ENCODE peak calls at places on chromosomes 11 and 22, in six cellular contexts. One of them, this sample, is unnamed.

GRCh38 chr11:61148016-61148640 is 13.1 kb downstream of the VPS37C start:
- DNase-seq in neural crest cell: no peak
- DNase-seq in cardiac muscle cell: no peak
- DNase-seq in sigmoid colon: peak
- DNase-seq in AG09319: no peak
- DNase-seq in GM12865: no peak
- DNase-seq in this sample: no peak

GRCh38 chr11:119363874-119364590 is 17.5 kb downstream of the USP2 start:
- DNase-seq in neural crest cell: peak
- DNase-seq in cardiac muscle cell: peak
- DNase-seq in sigmoid colon: peak
- DNase-seq in AG09319: no peak
- DNase-seq in GM12865: peak
- DNase-seq in this sample: no peak

GRCh38 chr11:72012897-72013721 is 14.4 kb downstream of the IL18BP start:
- DNase-seq in neural crest cell: no peak
- DNase-seq in cardiac muscle cell: no peak
- DNase-seq in sigmoid colon: peak
- DNase-seq in AG09319: peak
- DNase-seq in GM12865: no peak
- DNase-seq in this sample: peak

GRCh38 chr11:2222479-2222878 is 47.9 kb downstream of the ASCL2 start:
- DNase-seq in neural crest cell: no peak
- DNase-seq in cardiac muscle cell: no peak
- DNase-seq in sigmoid colon: peak
- DNase-seq in AG09319: no peak
- DNase-seq in GM12865: no peak
- DNase-seq in this sample: no peak

GRCh38 chr11:106421673-106422292 is 344.3 kb downstream of the AASDHPPT start:
- DNase-seq in neural crest cell: no peak
- DNase-seq in cardiac muscle cell: no peak
- DNase-seq in sigmoid colon: no peak
- DNase-seq in AG09319: no peak
- DNase-seq in GM12865: no peak
- DNase-seq in this sample: no peak

GRCh38 chr11:60118333-60118732 is 29.9 kb downstream of the MS4A2 start:
- DNase-seq in neural crest cell: no peak
- DNase-seq in cardiac muscle cell: no peak
- DNase-seq in sigmoid colon: no peak
- DNase-seq in AG09319: no peak
- DNase-seq in GM12865: peak
- DNase-seq in this sample: no peak

GRCh38 chr11:66068154-66068821 is 1.8 kb upstream of the PACS1 start:
- DNase-seq in neural crest cell: peak
- DNase-seq in cardiac muscle cell: peak
- DNase-seq in sigmoid colon: peak
- DNase-seq in AG09319: peak
- DNase-seq in GM12865: peak
- DNase-seq in this sample: no peak

GRCh38 chr22:28299760-28300159 is 379.9 kb downstream of the TTC28 start:
- DNase-seq in neural crest cell: no peak
- DNase-seq in cardiac muscle cell: peak
- DNase-seq in sigmoid colon: no peak
- DNase-seq in AG09319: no peak
- DNase-seq in GM12865: no peak
- DNase-seq in this sample: peak

GRCh38 chr22:41526802-41527799 is 17.2 kb downstream of the POLR3H start:
- DNase-seq in neural crest cell: peak
- DNase-seq in cardiac muscle cell: peak
- DNase-seq in sigmoid colon: peak
- DNase-seq in AG09319: no peak
- DNase-seq in GM12865: peak
- DNase-seq in this sample: no peak

GRCh38 chr11:105942951-105943350 is 79.1 kb downstream of the MSANTD4 start:
- DNase-seq in neural crest cell: no peak
- DNase-seq in cardiac muscle cell: no peak
- DNase-seq in sigmoid colon: no peak
- DNase-seq in AG09319: no peak
- DNase-seq in GM12865: no peak
- DNase-seq in this sample: no peak

GRCh38 chr22:38461057-38461413 is 6.0 kb upstream of the KCNJ4 start:
- DNase-seq in neural crest cell: no peak
- DNase-seq in cardiac muscle cell: no peak
- DNase-seq in sigmoid colon: no peak
- DNase-seq in AG09319: no peak
- DNase-seq in GM12865: no peak
- DNase-seq in this sample: no peak

GRCh38 chr22:47549741-47550340 is 787.4 kb downstream of the TBC1D22A start:
- DNase-seq in neural crest cell: no peak
- DNase-seq in cardiac muscle cell: no peak
- DNase-seq in sigmoid colon: no peak
- DNase-seq in AG09319: no peak
- DNase-seq in GM12865: no peak
- DNase-seq in this sample: no peak

GRCh38 chr22:48187272-48187855 is 1424.9 kb downstream of the TBC1D22A start:
- DNase-seq in neural crest cell: no peak
- DNase-seq in cardiac muscle cell: peak
- DNase-seq in sigmoid colon: no peak
- DNase-seq in AG09319: no peak
- DNase-seq in GM12865: no peak
- DNase-seq in this sample: no peak

GRCh38 chr22:24187731-24188644 is 6.7 kb downstream of the SUSD2 start:
- DNase-seq in neural crest cell: no peak
- DNase-seq in cardiac muscle cell: no peak
- DNase-seq in sigmoid colon: peak
- DNase-seq in AG09319: no peak
- DNase-seq in GM12865: peak
- DNase-seq in this sample: no peak

GRCh38 chr11:105553015-105553414 is 56.9 kb upstream of the GRIA4 start:
- DNase-seq in neural crest cell: no peak
- DNase-seq in cardiac muscle cell: no peak
- DNase-seq in sigmoid colon: no peak
- DNase-seq in AG09319: no peak
- DNase-seq in GM12865: no peak
- DNase-seq in this sample: no peak

GRCh38 chr11:85809191-85809590 is 1.8 kb downstream of the SYTL2 start:
- DNase-seq in neural crest cell: no peak
- DNase-seq in cardiac muscle cell: no peak
- DNase-seq in sigmoid colon: no peak
- DNase-seq in AG09319: no peak
- DNase-seq in GM12865: no peak
- DNase-seq in this sample: no peak

GRCh38 chr22:21051836-21052400 is 6.2 kb downstream of the LRRC74B start:
- DNase-seq in neural crest cell: no peak
- DNase-seq in cardiac muscle cell: no peak
- DNase-seq in sigmoid colon: no peak
- DNase-seq in AG09319: no peak
- DNase-seq in GM12865: peak
- DNase-seq in this sample: no peak

GRCh38 chr11:12192796-12193514 is 82.6 kb downstream of the MICAL2 start:
- DNase-seq in neural crest cell: no peak
- DNase-seq in cardiac muscle cell: no peak
- DNase-seq in sigmoid colon: no peak
- DNase-seq in AG09319: no peak
- DNase-seq in GM12865: no peak
- DNase-seq in this sample: no peak

GRCh38 chr11:27317751-27318150 is 45.3 kb downstream of the CCDC34 start:
- DNase-seq in neural crest cell: no peak
- DNase-seq in cardiac muscle cell: no peak
- DNase-seq in sigmoid colon: no peak
- DNase-seq in AG09319: no peak
- DNase-seq in GM12865: no peak
- DNase-seq in this sample: no peak

GRCh38 chr11:71199226-71199815 is 53.1 kb downstream of the SHANK2 start:
- DNase-seq in neural crest cell: no peak
- DNase-seq in cardiac muscle cell: no peak
- DNase-seq in sigmoid colon: no peak
- DNase-seq in AG09319: no peak
- DNase-seq in GM12865: no peak
- DNase-seq in this sample: no peak

GRCh38 chr11:36718481-36718880 is 120.4 kb upstream of the RAG2 start:
- DNase-seq in neural crest cell: no peak
- DNase-seq in cardiac muscle cell: no peak
- DNase-seq in sigmoid colon: no peak
- DNase-seq in AG09319: no peak
- DNase-seq in GM12865: no peak
- DNase-seq in this sample: no peak

GRCh38 chr11:19714387-19715363 is 2.0 kb downstream of the NAV2 start:
- DNase-seq in neural crest cell: no peak
- DNase-seq in cardiac muscle cell: peak
- DNase-seq in sigmoid colon: peak
- DNase-seq in AG09319: no peak
- DNase-seq in GM12865: no peak
- DNase-seq in this sample: no peak

GRCh38 chr22:50010676-50011446 is 1.7 kb downstream of the IL17REL start:
- DNase-seq in neural crest cell: no peak
- DNase-seq in cardiac muscle cell: no peak
- DNase-seq in sigmoid colon: peak
- DNase-seq in AG09319: no peak
- DNase-seq in GM12865: peak
- DNase-seq in this sample: no peak

GRCh38 chr11:133832096-133833081 is 12.9 kb downstream of the SPATA19 start:
- DNase-seq in neural crest cell: no peak
- DNase-seq in cardiac muscle cell: no peak
- DNase-seq in sigmoid colon: no peak
- DNase-seq in AG09319: no peak
- DNase-seq in GM12865: no peak
- DNase-seq in this sample: no peak

GRCh38 chr11:67033661-67034166 is 10.8 kb downstream of the SYT12 start:
- DNase-seq in neural crest cell: no peak
- DNase-seq in cardiac muscle cell: no peak
- DNase-seq in sigmoid colon: no peak
- DNase-seq in AG09319: peak
- DNase-seq in GM12865: peak
- DNase-seq in this sample: peak

GRCh38 chr11:96306933-96307747 is 35.9 kb downstream of the MAML2 start:
- DNase-seq in neural crest cell: peak
- DNase-seq in cardiac muscle cell: peak
- DNase-seq in sigmoid colon: peak
- DNase-seq in AG09319: peak
- DNase-seq in GM12865: no peak
- DNase-seq in this sample: peak

GRCh38 chr11:92284107-92284506 is 59.5 kb downstream of the FAT3 start:
- DNase-seq in neural crest cell: no peak
- DNase-seq in cardiac muscle cell: no peak
- DNase-seq in sigmoid colon: no peak
- DNase-seq in AG09319: no peak
- DNase-seq in GM12865: no peak
- DNase-seq in this sample: no peak
- TF ChIP-seq CTCF in neural crest cell: no peak
- TF ChIP-seq CTCF in cardiac muscle cell: no peak
- TF ChIP-seq CTCF in sigmoid colon: no peak
- TF ChIP-seq CTCF in AG09319: no peak
- TF ChIP-seq CTCF in GM12865: no peak
- TF ChIP-seq CTCF in this sample: no peak

GRCh38 chr11:8354622-8355417 is 91.1 kb upstream of the LMO1 start:
- DNase-seq in neural crest cell: no peak
- DNase-seq in cardiac muscle cell: peak
- DNase-seq in sigmoid colon: no peak
- DNase-seq in AG09319: no peak
- DNase-seq in GM12865: peak
- DNase-seq in this sample: no peak
- TF ChIP-seq CTCF in neural crest cell: no peak
- TF ChIP-seq CTCF in cardiac muscle cell: no peak
- TF ChIP-seq CTCF in sigmoid colon: no peak
- TF ChIP-seq CTCF in AG09319: no peak
- TF ChIP-seq CTCF in GM12865: no peak
- TF ChIP-seq CTCF in this sample: no peak

GRCh38 chr11:112525270-112525669 is 264.6 kb upstream of the PLET1 start:
- DNase-seq in neural crest cell: no peak
- DNase-seq in cardiac muscle cell: no peak
- DNase-seq in sigmoid colon: peak
- DNase-seq in AG09319: peak
- DNase-seq in GM12865: no peak
- DNase-seq in this sample: no peak
- TF ChIP-seq CTCF in neural crest cell: no peak
- TF ChIP-seq CTCF in cardiac muscle cell: no peak
- TF ChIP-seq CTCF in sigmoid colon: no peak
- TF ChIP-seq CTCF in AG09319: no peak
- TF ChIP-seq CTCF in GM12865: no peak
- TF ChIP-seq CTCF in this sample: no peak

GRCh38 chr22:22770881-22771280 is 116.7 kb upstream of the IGLL5 start:
- DNase-seq in neural crest cell: no peak
- DNase-seq in cardiac muscle cell: no peak
- DNase-seq in sigmoid colon: no peak
- DNase-seq in AG09319: no peak
- DNase-seq in GM12865: no peak
- DNase-seq in this sample: no peak

GRCh38 chr22:22769434-22770279 is 118.0 kb upstream of the IGLL5 start:
- DNase-seq in neural crest cell: no peak
- DNase-seq in cardiac muscle cell: no peak
- DNase-seq in sigmoid colon: no peak
- DNase-seq in AG09319: no peak
- DNase-seq in GM12865: no peak
- DNase-seq in this sample: no peak

GRCh38 chr22:22768885-22769284 is 118.7 kb upstream of the IGLL5 start:
- DNase-seq in neural crest cell: no peak
- DNase-seq in cardiac muscle cell: no peak
- DNase-seq in sigmoid colon: no peak
- DNase-seq in AG09319: no peak
- DNase-seq in GM12865: no peak
- DNase-seq in this sample: no peak

GRCh38 chr22:22770280-22770871 is 117.2 kb upstream of the IGLL5 start:
- DNase-seq in neural crest cell: peak
- DNase-seq in cardiac muscle cell: no peak
- DNase-seq in sigmoid colon: no peak
- DNase-seq in AG09319: no peak
- DNase-seq in GM12865: peak
- DNase-seq in this sample: no peak

GRCh38 chr22:22767876-22768602 is 119.6 kb upstream of the IGLL5 start:
- DNase-seq in neural crest cell: no peak
- DNase-seq in cardiac muscle cell: no peak
- DNase-seq in sigmoid colon: no peak
- DNase-seq in AG09319: no peak
- DNase-seq in GM12865: no peak
- DNase-seq in this sample: no peak
- TF ChIP-seq CTCF in neural crest cell: no peak
- TF ChIP-seq CTCF in cardiac muscle cell: peak
- TF ChIP-seq CTCF in sigmoid colon: no peak
- TF ChIP-seq CTCF in AG09319: no peak
- TF ChIP-seq CTCF in GM12865: no peak
- TF ChIP-seq CTCF in this sample: no peak

DNA sequence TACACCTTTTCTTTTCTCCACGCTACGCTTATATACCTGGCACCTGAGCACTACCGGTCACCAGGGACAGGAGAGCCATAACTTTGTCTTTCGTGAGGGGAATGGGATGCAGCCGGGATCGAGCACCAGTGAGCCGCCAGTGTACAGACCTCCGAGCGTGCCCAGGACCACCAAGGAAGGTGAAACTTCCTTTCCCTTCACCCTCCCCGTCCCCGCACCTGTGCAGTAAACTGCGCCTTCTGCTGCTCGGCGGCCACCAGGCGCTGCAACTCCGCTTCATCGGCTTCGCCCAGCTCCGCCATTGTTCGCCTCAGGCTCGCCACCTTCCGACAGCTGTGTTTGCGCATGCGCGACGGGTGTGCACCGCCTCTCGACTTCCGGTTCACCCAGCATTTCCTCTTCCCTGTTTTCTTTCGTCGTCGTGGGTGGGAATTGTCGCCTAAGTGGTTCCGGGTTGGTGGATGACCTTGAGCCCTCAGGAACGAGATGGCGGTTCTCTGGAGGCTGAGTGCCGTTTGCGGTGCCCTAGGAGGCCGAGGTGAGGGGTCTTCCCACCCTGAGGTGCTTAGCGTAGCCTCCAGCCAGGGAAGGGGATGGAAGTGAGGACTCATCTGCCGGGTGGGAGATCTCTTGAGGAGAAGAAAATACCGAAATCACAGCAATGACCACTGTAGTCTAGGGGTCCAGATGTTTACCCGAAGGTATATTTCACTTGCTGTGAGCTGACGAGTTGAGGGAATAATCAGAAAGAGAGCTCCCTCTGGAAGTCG is at the start of the genes SDHD and TIMM8B:
- DNase-seq in neural crest cell: peak
- DNase-seq in cardiac muscle cell: peak
- DNase-seq in sigmoid colon: peak
- DNase-seq in AG09319: peak
- DNase-seq in GM12865: peak
- DNase-seq in this sample: peak
- TF ChIP-seq CTCF in neural crest cell: peak
- TF ChIP-seq CTCF in cardiac muscle cell: peak
- TF ChIP-seq CTCF in sigmoid colon: peak
- TF ChIP-seq CTCF in AG09319: peak
- TF ChIP-seq CTCF in GM12865: peak
- TF ChIP-seq CTCF in this sample: peak